ENCODE peak calls at places on chromosome 4, in seven cellular contexts. J is K562, O is tibial nerve, X is GM12878, Y is transverse colon, G is stomach, W is A549. N is an unnamed sample. For H3K4me1, the result is how much of the 10 kb centered on the place peaks cover.

GRCh38 chr4:76952631-76953587 is 3.4 kb downstream of the SEPTIN11 start:
- DNase-seq in W (no peak), X (no peak), Y (no peak), G (no peak), J (no peak), O (no peak), N (no peak)

GRCh38 chr4:81085291-81085690 is 54.8 kb downstream of the BMP3 start:
- DNase-seq in X (no peak), G (no peak), O (no peak), Y (no peak), J (no peak), W (no peak), N (no peak)

GRCh38 chr4:23924556-23924955 is 34.7 kb upstream of the PPARGC1A start:
- DNase-seq in G (no peak), W (no peak), Y (no peak), O (no peak), J (no peak), X (no peak), N (no peak)

GRCh38 chr4:150782311-150782710 is 200.4 kb downstream of the MAB21L2 start:
- DNase-seq in O (no peak), W (no peak), G (no peak), J (no peak), X (no peak), Y (no peak), N (no peak)

GRCh38 chr4:155604718-155605601 is 61.7 kb upstream of the GUCY1A1 start:
- DNase-seq in W (no peak), J (no peak), X (no peak), G (peak), O (no peak), Y (peak), N (no peak)

GRCh38 chr4:10260777-10261176 is 144.2 kb upstream of the WDR1 start:
- DNase-seq in Y (no peak), W (no peak), O (no peak), X (no peak), G (no peak), J (peak), N (no peak)

GRCh38 chr4:120084327-120084726 is 17.7 kb upstream of the MAD2L1 start:
- DNase-seq in X (no peak), W (no peak), O (no peak), G (no peak), J (no peak), Y (no peak), N (no peak)

GRCh38 chr4:165138843-165139242 is 26.2 kb upstream of the TMEM192 start:
- DNase-seq in X (no peak), J (no peak), G (no peak), W (no peak), O (no peak), Y (no peak), N (no peak)

GRCh38 chr4:184893836-184894571 is 68.2 kb upstream of the ACSL1 start:
- DNase-seq in G (no peak), O (no peak), X (no peak), W (no peak), Y (no peak), J (no peak), N (no peak)

GRCh38 chr4:90126805-90127204 is 389 bp upstream of the CCSER1 start:
- DNase-seq in W (no peak), J (no peak), X (no peak), G (no peak), O (no peak), Y (no peak), N (no peak)

GRCh38 chr4:182904271-182904761 is 12.9 kb downstream of the DCTD start:
- DNase-seq in J (no peak), X (no peak), G (no peak), Y (no peak), W (no peak), O (no peak), N (no peak)
- TF ChIP-seq EP300 in J (no peak), X (no peak), G (no peak), Y (no peak), W (no peak), O (no peak), N (no peak)

GRCh38 chr4:5635826-5636196 is 72.5 kb downstream of the EVC2 start:
- DNase-seq in G (no peak), O (no peak), Y (no peak), X (no peak), W (no peak), J (no peak), N (no peak)
- H3K4me1 ChIP-seq in G (under half), O (under half), Y (under half), X (under half), W (under half), J (under half), N (under half)

DNA sequence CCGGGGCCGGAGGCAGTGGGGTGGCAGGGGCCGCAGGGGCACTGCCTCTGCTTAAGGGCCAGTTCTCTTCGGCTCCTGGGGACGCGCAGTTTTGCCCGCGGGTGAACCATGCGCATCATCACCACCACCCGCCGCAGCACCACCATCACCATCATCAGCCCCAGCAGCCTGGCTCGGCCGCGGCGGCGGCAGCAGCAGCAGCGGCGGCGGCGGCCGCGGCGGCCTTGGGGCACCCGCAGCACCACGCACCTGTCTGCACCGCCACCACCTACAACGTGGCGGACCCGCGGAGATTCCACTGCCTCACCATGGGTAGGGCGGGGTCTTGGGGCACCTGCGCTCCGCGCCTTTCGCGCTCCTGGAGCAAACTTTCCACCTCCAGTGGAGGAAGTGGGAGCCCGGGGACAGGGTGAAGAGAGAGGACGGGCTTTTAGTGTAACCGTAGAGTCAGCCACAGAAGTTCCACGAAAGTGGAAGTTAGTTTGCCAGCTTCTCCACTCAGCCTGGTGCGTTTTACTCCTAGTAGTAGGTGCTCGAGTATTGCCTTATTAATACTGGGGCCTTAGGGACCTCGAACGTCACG is 735 bp downstream of the GSX2 start:
- DNase-seq in Y (no peak), J (no peak), O (no peak), X (no peak), W (no peak), G (no peak), N (no peak)
- TF ChIP-seq EP300 in Y (no peak), J (no peak), O (no peak), X (no peak), W (no peak), G (no peak), N (no peak)

GRCh38 chr4:173169178-173169427 is 492 bp downstream of the GALNT7 start:
- DNase-seq in Y (no peak), G (no peak), W (no peak), X (no peak), J (peak), O (no peak), N (no peak)
- H3K4me1 ChIP-seq in Y (under half), G (half or more), W (under half), X (under half), J (under half), O (under half), N (under half)

GRCh38 chr4:113455081-113455480 is 306.5 kb downstream of the CAMK2D start:
- DNase-seq in W (no peak), O (no peak), X (no peak), J (no peak), Y (no peak), G (no peak), N (no peak)

GRCh38 chr4:113449407-113449974 is 312.0 kb downstream of the CAMK2D start:
- DNase-seq in G (no peak), W (no peak), Y (no peak), X (no peak), J (no peak), O (no peak), N (no peak)

GRCh38 chr4:113450681-113451080 is 310.9 kb downstream of the CAMK2D start:
- DNase-seq in O (no peak), G (no peak), Y (no peak), J (no peak), W (no peak), X (no peak), N (no peak)

GRCh38 chr4:113452868-113453620 is 308.5 kb downstream of the CAMK2D start:
- DNase-seq in Y (no peak), G (no peak), X (no peak), W (no peak), J (no peak), O (no peak), N (no peak)

DNA sequence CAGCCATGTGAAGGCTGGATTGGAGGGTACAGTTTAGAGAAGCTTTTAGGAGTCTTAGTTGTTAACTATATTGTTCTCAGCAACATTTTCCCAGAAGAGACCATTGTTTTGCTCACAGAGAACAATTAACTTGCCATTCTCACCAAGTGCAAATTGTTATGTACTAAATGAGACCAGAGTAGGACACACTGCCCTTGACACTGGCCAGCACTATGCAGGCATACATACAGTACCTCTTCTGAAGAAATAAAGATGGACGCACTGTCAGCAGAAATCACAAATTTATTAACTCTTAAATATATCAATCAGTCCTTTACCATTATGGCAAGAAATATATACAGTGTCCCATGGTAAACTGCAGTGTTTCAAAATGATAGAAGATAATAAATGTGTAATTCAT is 309.4 kb downstream of the CAMK2D start:
- DNase-seq in W (no peak), G (no peak), X (no peak), Y (no peak), O (no peak), J (no peak), N (no peak)
- TF ChIP-seq EP300 in W (no peak), G (no peak), X (no peak), Y (no peak), O (no peak), J (no peak), N (no peak)

DNA sequence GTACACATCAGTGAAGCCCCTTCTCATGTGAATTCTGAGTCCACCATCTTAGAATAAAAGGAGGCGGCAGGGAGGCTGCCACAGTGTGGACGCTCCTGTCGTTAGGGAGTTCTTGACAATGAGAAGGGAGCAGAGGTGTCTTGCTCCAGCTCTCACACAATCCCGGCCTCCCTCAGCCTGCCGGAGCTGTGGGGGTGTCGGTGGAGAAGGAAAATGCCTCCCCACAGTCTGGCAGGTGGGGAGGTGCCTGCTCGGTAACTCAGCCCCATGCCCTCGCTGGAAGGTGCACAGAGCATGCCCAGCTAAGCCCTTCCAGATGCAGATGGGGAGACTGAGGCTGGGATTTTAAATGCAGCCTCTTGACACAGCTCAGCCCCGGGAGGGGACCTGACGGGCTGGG is 20.0 kb upstream of the SH3TC1 start:
- DNase-seq in X (no peak), W (no peak), O (no peak), J (no peak), Y (no peak), G (no peak), N (no peak)
- H3K4me1 ChIP-seq in X (under half), W (under half), O (under half), J (under half), Y (under half), G (under half), N (under half)

GRCh38 chr4:55372259-55372658 is 23.5 kb upstream of the TMEM165 start:
- DNase-seq in W (no peak), Y (no peak), J (no peak), X (no peak), O (no peak), G (no peak), N (no peak)
- TF ChIP-seq EP300 in W (no peak), Y (no peak), J (no peak), X (no peak), O (no peak), G (no peak), N (no peak)

N was measured in upper lobe of left lung.